ENCODE peak calls at places on chromosome 2, in eight cellular contexts. X, P, O, S, I, A, C and U are unnamed samples.

GRCh38 chr2:16722677-16723076 is 57.0 kb upstream of the CYRIA start:
- DNase-seq in I (no peak), C (no peak), X (no peak), A (no peak), O (no peak), P (peak), S (no peak), U (no peak)

GRCh38 chr2:113111823-113112287 is 15.5 kb upstream of the IL1RN start:
- DNase-seq in O (no peak), P (peak), C (no peak), X (no peak), S (no peak), I (no peak), A (no peak), U (no peak)

GRCh38 chr2:175282300-175282699 is 100.8 kb upstream of the ATP5MC3 start:
- DNase-seq in C (no peak), A (no peak), S (no peak), P (peak), X (no peak), I (no peak), O (no peak), U (no peak)

GRCh38 chr2:50591021-50591420 is 440.9 kb downstream of the NRXN1 start:
- DNase-seq in C (no peak), X (no peak), P (no peak), S (no peak), A (no peak), O (no peak), I (no peak), U (no peak)

GRCh38 chr2:192203876-192204275 is 9.1 kb upstream of the TMEFF2 start:
- DNase-seq in C (no peak), X (no peak), I (no peak), O (no peak), S (no peak), A (no peak), P (no peak), U (no peak)

GRCh38 chr2:46874236-46874929 is 41.2 kb downstream of the MCFD2 start:
- DNase-seq in X (peak), S (no peak), C (no peak), A (no peak), P (no peak), O (no peak), I (no peak), U (no peak)

GRCh38 chr2:111673526-111673925 is 210.5 kb downstream of the ANAPC1 start:
- DNase-seq in A (no peak), P (no peak), O (no peak), I (peak), C (no peak), X (no peak), S (no peak), U (no peak)

GRCh38 chr2:239593965-239594771 is 193.3 kb upstream of the HDAC4 start:
- DNase-seq in O (peak), C (no peak), P (no peak), A (no peak), S (no peak), I (peak), X (no peak), U (peak)

GRCh38 chr2:230891108-230891507 is 26.4 kb downstream of the ITM2C start:
- DNase-seq in A (no peak), O (no peak), C (no peak), I (no peak), S (no peak), P (no peak), X (no peak), U (no peak)

GRCh38 chr2:129913695-129914495 is 65.6 kb upstream of the RAB6C start:
- DNase-seq in C (no peak), A (no peak), X (no peak), I (peak), S (no peak), O (no peak), P (no peak), U (no peak)

GRCh38 chr2:101442042-101442666 is 32.8 kb downstream of the RFX8 start:
- DNase-seq in O (no peak), I (no peak), S (no peak), X (no peak), A (no peak), P (no peak), C (no peak), U (no peak)

GRCh38 chr2:47512581-47513083 is 109.7 kb downstream of the MSH2 start:
- DNase-seq in O (no peak), X (no peak), P (peak), S (peak), C (no peak), I (no peak), A (no peak), U (no peak)

GRCh38 chr2:201432038-201432437 is 19.2 kb downstream of the TRAK2 start:
- DNase-seq in P (no peak), S (no peak), A (no peak), C (no peak), I (no peak), O (no peak), X (no peak), U (no peak)

GRCh38 chr2:95347681-95348608 is 50.8 kb downstream of the KCNIP3 start:
- DNase-seq in O (no peak), C (no peak), X (no peak), I (peak), S (no peak), A (no peak), P (no peak), U (no peak)

GRCh38 chr2:138948070-138948539 is 167.9 kb upstream of the NXPH2 start:
- DNase-seq in A (no peak), I (no peak), S (peak), O (no peak), C (no peak), X (peak), P (no peak), U (no peak)

GRCh38 chr2:123245156-123245555 is 779.9 kb upstream of the CNTNAP5 start:
- DNase-seq in A (no peak), P (no peak), I (no peak), O (no peak), X (no peak), C (no peak), S (no peak), U (no peak)

GRCh38 chr2:101150306-101151140 is 659 bp downstream of the TBC1D8 start:
- DNase-seq in P (peak), S (peak), X (peak), I (peak), C (peak), O (peak), A (peak), U (no peak)

GRCh38 chr2:12169721-12170120 is 423.3 kb downstream of the LPIN1 start:
- DNase-seq in A (no peak), S (no peak), P (no peak), C (no peak), O (no peak), X (peak), I (no peak), U (peak)

GRCh38 chr2:20144861-20145260 is 80.1 kb downstream of the SDC1 start:
- DNase-seq in A (no peak), C (no peak), I (peak), O (no peak), S (no peak), X (no peak), P (no peak), U (no peak)

DNA sequence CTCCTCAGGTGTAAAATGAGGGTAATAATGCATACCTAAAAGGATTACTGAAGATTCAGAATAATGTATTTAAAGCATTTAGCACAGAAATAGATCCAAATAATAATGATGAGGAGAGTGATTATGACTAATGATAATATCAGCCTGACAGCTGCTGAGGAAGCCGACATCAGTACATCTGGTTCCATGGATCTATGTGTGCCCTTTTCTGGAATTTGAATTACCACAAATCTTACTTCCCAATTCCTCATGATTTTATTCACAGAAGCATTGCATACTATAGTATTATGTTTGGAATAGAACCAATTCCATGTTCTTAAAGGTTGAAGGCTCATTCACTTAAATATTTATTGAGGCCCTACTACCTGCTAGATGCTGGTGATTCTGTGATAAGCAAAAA is 248.9 kb upstream of the THUMPD2 start:
- DNase-seq in C (no peak), O (no peak), A (no peak), P (no peak), I (no peak), S (no peak), X (no peak), U (no peak)
- TF ChIP-seq CTCF in C (no peak), O (no peak), A (no peak), P (no peak), I (no peak), S (no peak), X (no peak), U (no peak)

GRCh38 chr2:191009541-191010374 is 4.2 kb downstream of the STAT1 start:
- DNase-seq in X (no peak), I (no peak), P (no peak), C (no peak), O (no peak), S (no peak), A (no peak), U (no peak)

GRCh38 chr2:191008286-191008685 is 5.7 kb downstream of the STAT1 start:
- DNase-seq in A (no peak), O (no peak), I (no peak), X (no peak), S (no peak), P (no peak), C (no peak), U (no peak)

GRCh38 chr2:191003405-191004309 is 10.3 kb downstream of the STAT1 start:
- DNase-seq in I (no peak), A (no peak), S (no peak), C (no peak), O (no peak), P (no peak), X (no peak), U (no peak)

GRCh38 chr2:191006297-191006696 is 7.7 kb downstream of the STAT1 start:
- DNase-seq in X (no peak), A (no peak), I (no peak), O (no peak), S (no peak), P (no peak), C (no peak), U (no peak)

GRCh38 chr2:191006997-191007604 is 6.9 kb downstream of the STAT1 start:
- DNase-seq in S (no peak), O (no peak), P (no peak), C (no peak), I (no peak), X (no peak), A (no peak), U (no peak)
- TF ChIP-seq CTCF in S (no peak), O (no peak), P (no peak), C (no peak), I (no peak), X (no peak), A (no peak), U (no peak)

GRCh38 chr2:228689049-228689448 is 507.6 kb upstream of the SPHKAP start:
- DNase-seq in P (peak), O (no peak), X (no peak), C (no peak), A (peak), S (no peak), I (no peak), U (no peak)
- TF ChIP-seq CTCF in P (peak), O (peak), X (no peak), C (no peak), A (peak), S (no peak), I (no peak), U (no peak)

DNA sequence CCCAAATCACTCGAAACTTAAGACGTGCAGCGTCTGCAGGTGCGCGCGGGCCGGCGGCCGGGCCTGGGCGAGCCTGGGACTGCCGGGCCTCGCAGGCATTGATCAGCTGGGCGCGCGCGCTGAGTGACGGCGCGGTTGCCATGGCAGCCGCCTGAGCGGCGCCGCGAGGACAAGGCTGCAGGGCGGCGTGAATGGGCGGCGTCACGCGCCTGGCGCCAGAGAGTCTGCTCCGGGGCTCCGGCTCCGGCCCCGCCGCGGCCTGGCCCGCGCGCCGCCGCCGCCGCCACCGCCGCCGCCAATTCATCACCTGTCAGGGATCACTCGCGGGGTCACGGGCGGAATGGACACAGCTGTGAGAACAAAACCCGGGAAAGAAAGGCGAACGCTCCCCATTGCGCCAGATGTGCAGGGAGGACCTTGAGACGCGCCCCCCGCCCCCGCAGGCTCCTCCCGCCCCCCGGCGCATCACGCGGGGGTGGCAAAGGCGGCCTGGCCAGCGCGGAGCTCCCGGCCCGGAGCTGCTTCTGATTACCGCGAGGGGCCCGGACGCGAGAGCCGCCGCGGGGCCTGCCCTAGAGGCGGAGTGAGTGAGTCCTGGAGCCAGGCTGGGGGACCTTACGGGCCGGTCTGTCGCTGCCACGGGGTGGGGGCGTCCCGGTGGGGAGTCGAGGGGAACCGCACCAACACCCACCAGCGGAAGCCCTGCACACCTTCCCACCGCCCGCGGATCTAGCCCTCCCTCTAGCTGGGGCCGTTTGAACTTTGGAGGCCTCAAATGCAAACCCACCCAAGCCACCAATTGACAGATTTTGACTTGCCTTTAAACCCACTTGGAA is 2.9 kb upstream of the ID2 start:
- DNase-seq in O (peak), I (peak), C (peak), S (peak), A (peak), P (peak), X (peak), U (peak)
- TF ChIP-seq CTCF in O (no peak), I (no peak), C (no peak), S (no peak), A (peak), P (no peak), X (no peak), U (no peak)

DNA sequence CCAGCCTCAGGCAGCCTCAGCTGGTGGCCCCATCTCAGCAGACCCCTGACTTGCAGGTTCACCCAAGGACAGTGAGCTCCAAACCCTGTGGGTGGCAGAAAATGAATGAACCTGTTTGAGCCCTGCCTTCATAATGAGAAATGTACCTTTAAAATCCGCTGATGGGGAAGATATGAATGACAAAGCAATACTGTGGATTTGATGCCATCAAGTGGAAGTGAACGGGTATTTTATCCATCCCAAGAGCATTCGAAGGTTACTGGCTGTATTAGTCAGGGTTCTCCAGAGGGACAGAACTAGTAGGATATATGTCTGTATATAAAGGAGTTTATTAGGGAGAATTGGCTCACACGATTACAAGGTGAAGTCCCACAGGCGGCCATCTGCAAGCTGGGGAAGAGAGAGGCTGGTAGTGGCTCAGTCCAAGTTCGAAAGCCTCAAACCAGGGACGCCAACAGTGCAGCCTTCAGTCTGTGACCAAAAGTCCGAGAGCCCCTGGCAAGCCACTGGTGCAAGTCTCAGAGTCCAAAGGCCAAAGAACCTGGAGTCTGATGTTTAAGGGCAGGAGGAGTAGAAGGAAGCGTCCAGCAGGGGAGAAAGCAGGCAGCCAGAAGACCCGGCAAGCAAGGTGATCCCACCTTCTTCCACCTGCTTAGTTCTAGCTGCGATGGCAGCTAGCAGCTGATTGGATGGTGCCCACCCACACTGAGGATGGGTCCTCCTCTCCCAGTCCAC is 32.1 kb downstream of the TOGARAM2 start:
- DNase-seq in X (no peak), O (no peak), C (no peak), I (no peak), A (no peak), P (no peak), S (no peak), U (no peak)
- TF ChIP-seq CTCF in X (no peak), O (no peak), C (no peak), I (no peak), A (no peak), P (no peak), S (no peak), U (no peak)

GRCh38 chr2:71187589-71187988 is 39.3 kb downstream of the PAIP2B start:
- DNase-seq in C (no peak), X (no peak), I (no peak), A (no peak), O (no peak), S (no peak), P (no peak), U (no peak)

GRCh38 chr2:71186973-71187372 is 39.9 kb downstream of the PAIP2B start:
- DNase-seq in I (no peak), P (no peak), C (no peak), A (no peak), S (no peak), O (no peak), X (no peak), U (no peak)

DNA sequence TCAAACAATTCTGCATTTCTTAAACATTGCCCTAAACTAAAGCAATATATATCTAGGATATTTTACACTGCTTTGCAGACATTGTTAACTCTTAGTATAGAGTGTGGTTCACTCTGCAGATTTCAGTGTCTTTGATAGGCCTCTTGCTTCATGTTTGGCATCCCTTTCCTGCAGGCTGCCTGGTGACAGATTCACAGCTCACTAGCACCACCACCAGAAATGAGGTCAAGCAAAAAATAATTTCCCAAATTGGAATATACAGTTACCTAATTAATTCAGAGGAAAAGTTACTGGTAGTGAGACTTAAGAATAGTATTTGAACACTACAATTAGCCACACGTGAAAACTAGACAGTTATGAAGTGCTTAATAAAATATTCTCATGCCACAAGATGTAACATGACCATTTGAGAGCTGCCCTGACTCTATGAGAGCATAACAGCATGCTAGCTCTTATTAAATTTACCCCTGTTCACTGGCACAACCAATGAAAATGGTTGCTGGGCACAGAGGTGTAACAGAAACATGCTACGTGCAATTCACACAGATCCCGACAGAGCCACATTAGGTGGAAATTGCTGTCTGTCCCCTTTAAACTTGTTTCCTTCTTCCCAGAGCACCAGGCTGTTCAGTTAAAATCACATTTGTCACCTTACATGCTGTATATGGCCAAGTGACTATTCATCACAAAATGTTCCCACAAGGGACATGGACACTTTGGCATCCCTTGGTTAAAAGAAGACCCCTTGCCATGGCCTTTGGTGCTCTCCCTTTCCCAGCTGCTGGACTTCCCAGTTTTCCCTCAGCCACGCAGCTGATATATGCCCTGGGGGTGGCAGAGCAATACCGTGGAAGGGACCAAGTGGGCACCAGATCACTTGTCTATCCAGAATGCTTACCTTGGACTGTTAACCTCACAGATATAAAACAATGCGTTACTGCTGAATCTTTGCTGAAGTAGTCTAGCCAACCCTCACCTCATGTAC is 35.7 kb downstream of the PAIP2B start:
- DNase-seq in S (no peak), X (peak), P (no peak), A (no peak), O (no peak), C (no peak), I (no peak), U (no peak)
- TF ChIP-seq CTCF in S (no peak), X (peak), P (peak), A (peak), O (peak), C (no peak), I (no peak), U (no peak)

GRCh38 chr2:220101902-220102301 is 474.5 kb downstream of the SLC4A3 start:
- DNase-seq in C (no peak), X (no peak), S (no peak), A (no peak), I (no peak), P (no peak), O (no peak), U (no peak)

GRCh38 chr2:220106065-220106464 is 478.6 kb downstream of the SLC4A3 start:
- DNase-seq in C (no peak), I (no peak), X (no peak), P (no peak), O (no peak), S (no peak), A (no peak), U (no peak)

GRCh38 chr2:220103596-220103995 is 476.2 kb downstream of the SLC4A3 start:
- DNase-seq in O (no peak), A (no peak), P (no peak), C (no peak), S (no peak), X (no peak), I (no peak), U (no peak)

GRCh38 chr2:220107380-220107791 is 480.0 kb downstream of the SLC4A3 start:
- DNase-seq in X (no peak), I (no peak), S (no peak), C (no peak), A (no peak), P (no peak), O (no peak), U (no peak)

GRCh38 chr2:220104871-220105351 is 477.5 kb downstream of the SLC4A3 start:
- DNase-seq in A (no peak), I (no peak), C (no peak), X (peak), S (peak), P (peak), O (no peak), U (no peak)
- TF ChIP-seq CTCF in A (peak), I (no peak), C (no peak), X (peak), S (no peak), P (peak), O (no peak), U (no peak)